ENCODE peak calls at places on chromosomes 3 and 15, in four cellular contexts. L, P, J and W are unnamed samples. For H3K4me1, the result is how much of the 10 kb centered on the place peaks cover.

GRCh38 chr15:40029979-40030893 is 8.7 kb downstream of the SRP14 start:
- DNase-seq in P (peak), J (no peak), L (peak), W (peak)

GRCh38 chr3:13770390-13771169 is 109.3 kb downstream of the WNT7A start:
- DNase-seq in P (no peak), L (no peak), J (no peak), W (no peak)

GRCh38 chr3:61758839-61759238 is 197.5 kb downstream of the PTPRG start:
- DNase-seq in J (no peak), L (no peak), P (no peak), W (no peak)

GRCh38 chr15:62390793-62391543 is 225.9 kb upstream of the C2CD4B start:
- DNase-seq in J (no peak), L (peak), P (peak), W (peak)

GRCh38 chr3:149575213-149575961 is 82.4 kb downstream of the WWTR1 start:
- DNase-seq in L (peak), J (no peak), P (no peak), W (peak)

GRCh38 chr15:40082195-40082868 is 26.3 kb downstream of the BMF start:
- DNase-seq in J (no peak), P (no peak), L (no peak), W (peak)

GRCh38 chr15:51382787-51383186 is 41.3 kb downstream of the GLDN start:
- DNase-seq in P (peak), J (no peak), L (peak), W (peak)

GRCh38 chr3:44252332-44252731 is 10.6 kb downstream of the TOPAZ1 start:
- DNase-seq in J (no peak), P (no peak), L (no peak), W (peak)

GRCh38 chr3:112000971-112001370 is 2.2 kb downstream of the TAGLN3 start:
- DNase-seq in L (no peak), P (no peak), J (no peak), W (no peak)

GRCh38 chr3:46378426-46378942 is 7.7 kb downstream of the CCR5 start:
- DNase-seq in P (peak), L (peak), J (no peak), W (peak)

GRCh38 chr3:116140100-116140689 is 305.1 kb downstream of the LSAMP start:
- DNase-seq in P (peak), L (peak), J (no peak), W (peak)

GRCh38 chr3:58422756-58423324 is 10.8 kb downstream of the PDHB start:
- DNase-seq in P (peak), L (peak), J (no peak), W (no peak)

GRCh38 chr15:58559904-58560588 is 128.3 kb downstream of the LIPC start:
- DNase-seq in P (no peak), J (no peak), L (no peak), W (no peak)

GRCh38 chr3:172915911-172916514 is 165.5 kb downstream of the ECT2 start:
- DNase-seq in P (no peak), L (no peak), J (no peak), W (no peak)

GRCh38 chr3:62874398-62875102 is 666 bp downstream of the CADPS start:
- DNase-seq in L (no peak), P (no peak), J (no peak), W (no peak)

GRCh38 chr3:66053783-66054094 is 15.0 kb upstream of the MAGI1 start:
- DNase-seq in J (no peak), L (no peak), P (no peak), W (no peak)

GRCh38 chr3:79765854-79766253 is 1.9 kb downstream of the ROBO1 start:
- DNase-seq in L (no peak), J (no peak), P (no peak), W (no peak)

GRCh38 chr3:49018707-49019006 is 277 bp upstream of the DALRD3 start:
- DNase-seq in J (no peak), P (no peak), L (no peak), W (no peak)

GRCh38 chr15:45637552-45638033 is 2.8 kb downstream of the SQOR start:
- DNase-seq in J (peak), P (peak), L (peak), W (peak)

GRCh38 chr3:55252921-55253320 is 234.2 kb downstream of the WNT5A start:
- DNase-seq in J (no peak), P (no peak), L (no peak), W (no peak)

GRCh38 chr3:119586707-119587317 is 7.5 kb downstream of the ADPRH start:
- DNase-seq in J (no peak), P (no peak), L (no peak), W (no peak)

GRCh38 chr3:127074900-127075360 is 92.0 kb downstream of the PLXNA1 start:
- DNase-seq in P (no peak), J (peak), L (no peak), W (no peak)

GRCh38 chr15:74798388-74799254 is 14.0 kb upstream of the LMAN1L start:
- DNase-seq in J (no peak), L (no peak), P (no peak), W (no peak)

GRCh38 chr15:75089781-75090734 is 66.7 kb downstream of the PPCDC start:
- DNase-seq in J (no peak), L (no peak), P (peak), W (peak)

GRCh38 chr3:96836153-96836915 is 21.9 kb downstream of the EPHA6 start:
- DNase-seq in J (no peak), P (no peak), L (no peak), W (no peak)

GRCh38 chr3:122996038-122996580 is 31.5 kb downstream of the SEMA5B start:
- DNase-seq in L (no peak), J (no peak), P (no peak), W (no peak)

GRCh38 chr3:42991369-42992315 is 12.5 kb downstream of the GASK1A start:
- DNase-seq in L (no peak), J (no peak), P (no peak), W (no peak)

GRCh38 chr3:66597316-66597863 is 96.6 kb upstream of the LRIG1 start:
- DNase-seq in J (no peak), L (no peak), P (no peak), W (no peak)

GRCh38 chr3:123448503-123449091 is at the start of gene ADCY5:
- DNase-seq in J (no peak), L (no peak), P (no peak), W (peak)

GRCh38 chr3:192921793-192922192 is 4.1 kb upstream of the MB21D2 start:
- DNase-seq in J (no peak), P (no peak), L (no peak), W (no peak)

GRCh38 chr3:110743202-110743601 is 328.4 kb upstream of the NECTIN3 start:
- DNase-seq in P (no peak), J (no peak), L (peak), W (no peak)

DNA sequence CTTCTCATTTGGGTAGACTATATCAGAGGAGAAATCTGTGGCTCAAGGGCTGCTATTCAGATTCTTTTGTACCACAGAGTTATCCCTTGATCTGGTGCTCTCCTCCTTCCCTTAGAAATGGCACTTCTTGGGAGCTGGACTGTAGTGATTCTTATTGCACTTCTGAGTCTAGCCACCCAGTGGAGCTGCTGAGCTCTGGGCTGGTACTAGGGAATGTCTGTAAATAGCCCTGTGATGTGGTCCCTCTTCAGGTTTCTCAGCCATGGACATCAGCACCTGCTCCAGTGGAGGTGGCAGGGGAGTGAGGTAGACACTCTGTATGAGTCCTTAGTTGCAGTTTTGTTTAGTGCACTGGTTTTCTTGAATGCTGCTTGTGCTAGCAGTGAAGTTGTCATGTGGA is 1292.6 kb downstream of the SI start:
- DNase-seq in P (no peak), J (no peak), L (no peak), W (no peak)
- TF ChIP-seq MYC in P (no peak), J (no peak), L (no peak), W (no peak)

GRCh38 chr3:69536306-69537020 is 150.6 kb upstream of the FRMD4B start:
- DNase-seq in L (no peak), P (no peak), J (no peak), W (no peak)

GRCh38 chr3:69542265-69543079 is 156.6 kb upstream of the FRMD4B start:
- DNase-seq in P (no peak), L (no peak), J (no peak), W (no peak)

GRCh38 chr3:69543080-69543429 is 157.2 kb upstream of the FRMD4B start:
- DNase-seq in J (no peak), L (no peak), P (no peak), W (no peak)

GRCh38 chr3:69541059-69541471 is 155.2 kb upstream of the FRMD4B start:
- DNase-seq in J (no peak), L (no peak), P (no peak), W (no peak)

GRCh38 chr3:69541823-69542264 is 156.0 kb upstream of the FRMD4B start:
- DNase-seq in J (no peak), L (no peak), P (no peak), W (no peak)
- TF ChIP-seq EZH2 in J (no peak), L (no peak), P (no peak), W (peak)

DNA sequence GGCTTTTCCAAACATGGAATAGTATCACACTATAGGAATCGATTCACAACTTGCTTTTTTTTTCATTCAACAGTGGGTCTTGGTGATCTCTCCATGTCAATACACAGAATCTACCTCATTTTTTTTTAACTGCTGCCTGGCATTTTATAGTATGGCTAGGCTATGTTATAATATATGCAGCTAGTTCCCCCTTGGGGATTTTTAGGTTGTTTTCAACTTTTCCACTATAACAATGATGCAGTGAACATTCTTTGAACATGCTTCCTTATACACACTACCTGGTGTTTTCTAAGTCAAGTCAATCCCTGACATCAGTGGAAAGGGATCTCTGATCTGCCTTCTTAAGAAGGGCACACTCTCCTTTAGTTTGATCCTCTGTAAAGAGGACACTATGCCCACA is 46.5 kb upstream of the PLXND1 start:
- DNase-seq in P (no peak), J (no peak), L (no peak), W (no peak)
- H3K4me1 ChIP-seq in P (under half), J (under half), L (half or more), W (under half)

DNA sequence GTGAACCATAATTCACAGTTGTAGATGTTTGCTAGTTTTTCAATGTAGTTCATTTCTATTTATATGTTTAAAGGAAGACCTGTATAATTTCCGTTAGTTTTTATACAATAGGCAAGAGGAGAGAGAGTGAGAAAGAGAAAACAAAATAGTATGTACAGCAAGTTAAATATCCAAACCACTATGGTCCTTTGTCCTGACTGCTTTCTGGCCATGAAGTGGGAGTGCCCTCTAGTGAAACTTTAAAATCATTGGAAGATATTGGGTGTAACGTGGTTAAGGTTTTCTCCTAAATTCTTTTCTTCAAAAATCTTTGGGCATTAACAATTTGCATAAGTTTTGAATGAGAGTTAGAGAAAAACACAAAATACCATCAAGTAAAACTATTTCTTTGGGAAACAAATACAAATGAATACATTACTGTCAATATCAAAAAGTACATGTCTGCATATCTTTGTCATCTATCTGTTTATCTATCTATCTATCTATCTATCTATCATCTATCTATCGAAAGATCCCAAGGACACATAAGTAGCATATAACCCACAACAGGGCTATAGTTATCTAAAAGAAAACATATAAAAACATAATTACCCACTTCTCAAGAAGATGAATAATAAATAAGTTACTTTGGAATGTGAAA is 534.6 kb upstream of the ATP11B start:
- DNase-seq in P (peak), J (no peak), L (peak), W (peak)
- TF ChIP-seq MYC in P (no peak), J (no peak), L (no peak), W (no peak)

DNA sequence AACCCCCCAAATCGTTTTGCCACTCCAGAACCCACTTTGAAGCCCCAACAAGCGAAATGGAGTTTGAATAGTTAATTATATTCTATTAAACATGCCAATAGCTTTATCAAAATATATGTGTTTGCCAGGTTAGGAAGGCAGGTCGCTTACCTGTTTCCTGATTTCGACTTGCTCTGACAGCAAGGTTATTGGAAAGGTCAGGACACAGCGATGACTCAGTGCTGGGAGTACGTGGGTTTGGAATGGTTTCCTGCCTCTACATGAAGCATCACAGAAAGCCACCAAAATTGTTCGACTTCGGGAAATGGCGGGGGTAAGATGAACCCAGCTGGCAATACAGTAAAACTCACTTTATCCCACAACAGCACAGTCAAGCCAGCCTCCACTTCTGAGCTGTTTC is 135.6 kb upstream of the ABI3BP start:
- DNase-seq in J (no peak), L (no peak), P (no peak), W (peak)
- TF ChIP-seq EZH2 in J (no peak), L (no peak), P (no peak), W (no peak)

GRCh38 chr15:92077353-92078080 is 224.0 kb downstream of the SLCO3A1 start:
- DNase-seq in P (peak), J (no peak), L (peak), W (peak)
- H3K4me1 ChIP-seq in P (under half), J (under half), L (under half), W (under half)

GRCh38 chr3:183202004-183202722 is 39.6 kb upstream of the LAMP3 start:
- DNase-seq in J (no peak), P (no peak), L (no peak), W (no peak)
- TF ChIP-seq MYC in J (no peak), P (no peak), L (no peak), W (no peak)